ENCODE peak calls at places on chromosomes 5 and 9, in ten cellular contexts. S is Caco-2, A is GM12878, J is heart left ventricle, R is upper lobe of right lung, T is Calu3, E is GM23338, N is OCI-LY7, C is neural progenitor cell, L is IMR-90. W is an unnamed sample.

GRCh38 chr9:757246-757881 is 84.1 kb upstream of the DMRT1 start:
- DNase-seq in L (peak), J (no peak), E (peak), S (peak), T (peak), R (no peak), N (peak), C (peak), A (no peak), W (no peak)

GRCh38 chr9:77166193-77166592 is 11.1 kb upstream of the VPS13A start:
- DNase-seq in C (no peak), T (no peak), J (no peak), A (no peak), R (no peak), E (peak), N (no peak), S (no peak), L (no peak), W (no peak)

GRCh38 chr5:155564541-155564940 is 551.0 kb downstream of the KIF4B start:
- DNase-seq in N (no peak), J (no peak), T (no peak), E (no peak), R (no peak), A (no peak), S (no peak), C (no peak), L (no peak), W (no peak)

GRCh38 chr5:9977070-9977469 is 272.6 kb downstream of the ATPSCKMT start:
- DNase-seq in T (no peak), N (no peak), L (no peak), S (no peak), E (peak), R (no peak), C (no peak), A (no peak), J (no peak), W (no peak)

GRCh38 chr9:112166176-112167140 is 8.6 kb downstream of the SUSD1 start:
- DNase-seq in R (no peak), L (peak), S (peak), T (peak), A (no peak), N (no peak), E (peak), J (peak), C (peak), W (no peak)

GRCh38 chr5:91955610-91956009 is 572.5 kb upstream of the ARRDC3 start:
- DNase-seq in R (no peak), N (no peak), T (peak), C (no peak), S (no peak), J (peak), L (no peak), A (no peak), E (no peak), W (no peak)

GRCh38 chr9:37626708-37627293 is 24.0 kb upstream of the FRMPD1 start:
- DNase-seq in N (no peak), A (no peak), E (no peak), R (no peak), J (no peak), C (no peak), T (no peak), S (no peak), L (no peak), W (no peak)

GRCh38 chr5:101782352-101783087 is 513.6 kb downstream of the SLCO4C1 start:
- DNase-seq in E (no peak), T (no peak), N (no peak), L (no peak), R (no peak), A (no peak), J (no peak), S (no peak), C (peak), W (no peak)

GRCh38 chr5:170468633-170469032 is 35.2 kb upstream of the KCNIP1 start:
- DNase-seq in A (no peak), N (no peak), J (no peak), T (no peak), R (no peak), C (no peak), L (no peak), E (no peak), S (no peak), W (no peak)

GRCh38 chr5:9480499-9480898 is 65.4 kb downstream of the SEMA5A start:
- DNase-seq in S (no peak), C (no peak), L (no peak), R (no peak), N (no peak), A (no peak), T (no peak), J (no peak), E (no peak), W (no peak)

GRCh38 chr5:133696006-133696584 is 83.8 kb upstream of the FSTL4 start:
- DNase-seq in E (no peak), A (no peak), T (no peak), N (no peak), R (no peak), S (no peak), J (no peak), L (no peak), C (no peak), W (no peak)

GRCh38 chr5:143921525-143922311 is 109.8 kb downstream of the HMHB1 start:
- DNase-seq in J (no peak), A (no peak), N (no peak), T (no peak), R (no peak), C (no peak), L (peak), S (no peak), E (no peak), W (no peak)

GRCh38 chr5:139669681-139670368 is 21.7 kb downstream of the CXXC5 start:
- DNase-seq in L (no peak), C (no peak), A (no peak), S (no peak), E (no peak), T (no peak), J (peak), R (no peak), N (peak), W (no peak)

GRCh38 chr5:81805086-81805485 is 54.2 kb upstream of the SSBP2 start:
- DNase-seq in E (no peak), C (no peak), N (no peak), T (no peak), R (no peak), S (no peak), L (no peak), J (no peak), A (no peak), W (no peak)

GRCh38 chr9:36163840-36164175 is 5.4 kb upstream of the CCIN start:
- DNase-seq in T (no peak), J (no peak), N (no peak), R (no peak), C (no peak), E (no peak), S (no peak), L (peak), A (no peak), W (peak)

GRCh38 chr5:58201922-58202648 is 257.8 kb downstream of the PLK2 start:
- DNase-seq in E (no peak), J (no peak), C (no peak), S (no peak), L (no peak), R (no peak), T (no peak), N (no peak), A (no peak), W (no peak)

GRCh38 chr5:170357853-170358497 is 31.2 kb downstream of the KCNMB1 start:
- DNase-seq in N (peak), E (no peak), C (no peak), J (peak), S (no peak), R (peak), T (no peak), A (no peak), L (no peak), W (no peak)

GRCh38 chr9:104322581-104322980 is 181.5 kb upstream of the OR13F1 start:
- DNase-seq in L (no peak), J (no peak), C (no peak), E (no peak), S (no peak), T (no peak), R (no peak), A (no peak), N (no peak), W (no peak)

GRCh38 chr9:98915599-98915998 is 28.1 kb upstream of the COL15A1 start:
- DNase-seq in T (no peak), N (no peak), E (no peak), S (no peak), J (no peak), C (no peak), A (no peak), R (no peak), L (no peak), W (no peak)

GRCh38 chr5:90473321-90474234 is 993 bp downstream of the MBLAC2 start:
- DNase-seq in L (peak), A (no peak), S (peak), J (peak), R (peak), C (peak), T (peak), N (peak), E (peak), W (peak)

GRCh38 chr5:82924990-82925385 is 152.2 kb downstream of the TMEM167A start:
- DNase-seq in J (no peak), S (no peak), C (no peak), A (no peak), L (no peak), E (no peak), R (no peak), N (no peak), T (no peak), W (no peak)

GRCh38 chr5:97425511-97425910 is 242.5 kb upstream of the RIOK2 start:
- DNase-seq in S (no peak), C (peak), N (no peak), T (no peak), E (peak), L (peak), J (no peak), A (no peak), R (no peak), W (no peak)

GRCh38 chr9:105341784-105342183 is 97.3 kb downstream of the SLC44A1 start:
- DNase-seq in A (no peak), J (no peak), S (no peak), C (no peak), T (no peak), L (peak), E (no peak), R (no peak), N (no peak), W (no peak)

GRCh38 chr9:85212887-85213286 is 528.9 kb downstream of the AGTPBP1 start:
- DNase-seq in L (no peak), S (no peak), J (no peak), R (no peak), T (peak), A (no peak), C (no peak), N (no peak), E (no peak), W (no peak)

GRCh38 chr9:122020398-122020797 is 72.7 kb downstream of the TTLL11 start:
- DNase-seq in L (peak), R (no peak), S (no peak), J (no peak), T (no peak), N (no peak), E (no peak), C (no peak), A (no peak), W (no peak)

GRCh38 chr9:20404192-20404813 is 218.0 kb downstream of the MLLT3 start:
- DNase-seq in C (no peak), R (no peak), L (no peak), T (no peak), S (no peak), A (no peak), N (no peak), E (no peak), J (no peak), W (no peak)

GRCh38 chr9:11088826-11089374 is 476.1 kb upstream of the PTPRD start:
- DNase-seq in L (no peak), E (no peak), R (no peak), T (no peak), S (no peak), N (no peak), J (no peak), A (no peak), C (no peak), W (no peak)

GRCh38 chr5:8750100-8750499 is 795.8 kb downstream of the SEMA5A start:
- DNase-seq in E (no peak), A (no peak), R (no peak), T (no peak), L (peak), S (no peak), C (no peak), J (no peak), N (no peak), W (no peak)

GRCh38 chr9:12818431-12819000 is 43.7 kb downstream of the LURAP1L start:
- DNase-seq in E (peak), L (peak), S (no peak), R (no peak), A (no peak), T (peak), J (no peak), C (no peak), N (no peak), W (no peak)

GRCh38 chr9:88236531-88237453 is 98.5 kb upstream of the SPATA31C2 start:
- DNase-seq in L (peak), A (no peak), J (peak), T (no peak), E (no peak), S (no peak), C (no peak), R (no peak), N (no peak), W (no peak)

GRCh38 chr5:43016217-43016779 is 23.8 kb downstream of the ANXA2R start:
- DNase-seq in C (no peak), L (no peak), N (no peak), E (no peak), A (no peak), R (no peak), T (no peak), J (no peak), S (no peak), W (no peak)

GRCh38 chr9:69671291-69671903 is 774 bp downstream of the APBA1 start:
- DNase-seq in A (no peak), C (no peak), S (no peak), N (no peak), T (no peak), J (no peak), R (no peak), E (no peak), L (no peak), W (no peak)

GRCh38 chr9:69674741-69675438 is 2.7 kb upstream of the APBA1 start:
- DNase-seq in R (no peak), C (no peak), N (no peak), T (no peak), S (no peak), L (peak), J (no peak), A (no peak), E (no peak), W (no peak)

GRCh38 chr9:69671904-69672827 is at the start of gene APBA1:
- DNase-seq in J (peak), E (peak), S (no peak), C (peak), A (no peak), N (no peak), R (peak), T (peak), L (peak), W (no peak)

GRCh38 chr9:69674112-69674511 is 1.9 kb upstream of the APBA1 start:
- DNase-seq in A (no peak), L (no peak), R (no peak), J (no peak), S (no peak), E (peak), T (no peak), C (peak), N (no peak), W (no peak)

GRCh38 chr9:69672828-69673640 is 863 bp upstream of the APBA1 start:
- DNase-seq in J (peak), L (peak), T (peak), A (peak), E (peak), C (peak), N (peak), R (peak), S (peak), W (peak)
- TF ChIP-seq CTCF in J (peak), L (peak), T (peak), A (peak), E (peak), C (peak), N (peak), R (peak), S (peak), W (peak)

GRCh38 chr5:110050640-110051345 is 361.1 kb downstream of the MAN2A1 start:
- DNase-seq in L (no peak), N (no peak), R (no peak), T (no peak), J (no peak), E (no peak), A (no peak), S (no peak), C (no peak), W (no peak)

GRCh38 chr5:110043025-110043424 is 353.3 kb downstream of the MAN2A1 start:
- DNase-seq in C (no peak), R (no peak), J (no peak), N (no peak), S (no peak), E (no peak), A (no peak), T (no peak), L (no peak), W (no peak)

GRCh38 chr5:110048508-110048907 is 358.8 kb downstream of the MAN2A1 start:
- DNase-seq in A (no peak), J (no peak), L (no peak), S (no peak), R (no peak), T (no peak), N (no peak), C (no peak), E (peak), W (no peak)

GRCh38 chr5:110040178-110040577 is 350.5 kb downstream of the MAN2A1 start:
- DNase-seq in T (no peak), C (no peak), S (no peak), R (no peak), A (no peak), N (no peak), J (no peak), L (no peak), E (peak), W (no peak)

DNA sequence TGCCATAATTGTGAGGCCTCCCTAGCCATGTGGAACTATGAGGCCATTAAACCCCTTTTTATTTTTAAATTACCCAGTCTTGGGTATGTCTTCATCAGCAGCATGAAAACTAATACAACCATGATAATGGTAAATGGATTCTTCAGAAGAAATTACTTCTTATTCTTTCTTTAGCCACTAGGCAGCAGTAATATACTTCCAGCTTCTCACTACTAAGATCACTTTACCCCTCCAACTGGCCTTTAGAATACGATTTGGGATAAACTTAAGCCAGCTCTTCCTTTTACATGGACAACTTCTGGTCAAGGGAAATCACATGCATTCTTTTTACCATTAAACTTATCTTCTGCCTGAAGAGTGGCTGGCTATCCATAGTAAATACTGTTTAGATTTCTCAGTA is 355.4 kb downstream of the MAN2A1 start:
- DNase-seq in N (peak), A (no peak), T (no peak), R (no peak), J (no peak), E (peak), L (no peak), C (no peak), S (no peak), W (no peak)
- TF ChIP-seq CTCF in N (peak), A (no peak), T (no peak), R (peak), J (no peak), E (peak), L (no peak), C (peak), S (no peak), W (peak)

GRCh38 chr5:137084016-137084415 is 415.1 kb downstream of the SPOCK1 start:
- DNase-seq in A (no peak), E (no peak), L (no peak), C (no peak), N (no peak), R (no peak), J (no peak), T (no peak), S (no peak), W (no peak)

GRCh38 chr5:137088175-137088574 is 411.0 kb downstream of the SPOCK1 start:
- DNase-seq in J (no peak), N (no peak), L (no peak), T (no peak), S (no peak), R (no peak), A (no peak), C (no peak), E (no peak), W (no peak)

GRCh38 chr5:137090151-137090550 is 409.0 kb downstream of the SPOCK1 start:
- DNase-seq in R (no peak), T (no peak), A (no peak), J (no peak), E (no peak), L (no peak), S (no peak), C (no peak), N (no peak), W (no peak)

GRCh38 chr5:137085206-137085605 is 413.9 kb downstream of the SPOCK1 start:
- DNase-seq in C (no peak), J (no peak), A (no peak), L (no peak), N (no peak), S (no peak), T (no peak), R (no peak), E (no peak), W (no peak)

GRCh38 chr5:137086289-137086838 is 412.8 kb downstream of the SPOCK1 start:
- DNase-seq in E (peak), A (no peak), N (no peak), R (no peak), S (no peak), L (no peak), C (peak), J (no peak), T (no peak), W (no peak)
- TF ChIP-seq CTCF in E (peak), A (no peak), N (peak), R (no peak), S (no peak), L (no peak), C (peak), J (no peak), T (no peak), W (no peak)

GRCh38 chr5:23740029-23740428 is 232.6 kb downstream of the PRDM9 start:
- DNase-seq in R (no peak), E (no peak), S (no peak), A (no peak), L (no peak), J (no peak), N (no peak), C (no peak), T (no peak), W (no peak)

DNA sequence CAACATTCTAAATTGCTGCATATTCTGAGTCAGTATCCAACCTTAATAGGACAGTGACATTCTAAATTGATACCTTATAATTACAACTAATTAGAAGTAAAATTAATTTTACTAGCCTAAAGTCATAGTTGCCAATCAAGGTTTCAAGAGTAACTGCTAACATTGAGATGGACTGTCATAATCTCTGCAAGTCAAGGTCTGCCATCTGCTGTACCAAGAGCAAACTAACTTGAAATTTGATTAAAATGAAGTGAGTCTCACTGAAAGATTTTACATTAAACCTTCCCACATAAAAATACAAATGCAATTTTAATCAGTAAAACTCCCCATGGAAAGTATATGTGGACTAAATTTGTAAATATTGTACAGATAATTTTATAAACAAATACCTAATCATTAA is 235.3 kb downstream of the PRDM9 start:
- DNase-seq in S (no peak), L (no peak), R (no peak), T (no peak), A (no peak), E (no peak), N (no peak), J (no peak), C (no peak), W (no peak)
- TF ChIP-seq CTCF in S (no peak), L (no peak), R (no peak), T (no peak), A (no peak), E (peak), N (no peak), J (no peak), C (peak), W (peak)

DNA sequence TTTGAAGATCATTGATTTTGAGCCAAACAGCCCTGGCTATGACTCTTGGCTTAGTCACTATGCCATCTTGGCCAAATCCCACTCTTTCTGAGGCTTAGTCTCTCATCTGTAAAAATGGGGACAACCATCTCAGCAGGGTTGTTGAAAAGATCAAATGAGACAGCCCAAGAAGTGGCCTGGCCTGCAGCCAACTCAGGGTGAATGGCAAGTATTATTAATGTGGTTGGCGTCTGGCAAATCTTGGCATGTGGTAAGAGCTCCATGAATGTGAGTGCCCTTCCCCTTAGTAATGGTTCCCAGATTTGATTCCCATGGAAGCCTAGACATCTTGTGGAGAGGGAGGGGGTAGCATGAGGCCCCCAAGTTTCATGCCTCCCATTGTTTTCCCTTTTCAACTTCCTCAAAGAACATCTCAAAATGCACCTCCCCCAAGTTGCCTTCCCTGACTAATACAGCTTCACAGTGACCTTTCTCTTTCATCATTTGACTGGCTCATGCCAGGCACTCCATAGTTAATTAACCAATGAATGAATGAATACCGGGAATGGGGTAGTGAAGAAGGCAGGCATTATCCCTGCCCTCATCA is 11.8 kb upstream of the TGFBI start:
- DNase-seq in C (no peak), S (no peak), T (peak), R (no peak), E (no peak), L (peak), N (no peak), A (no peak), J (no peak), W (no peak)
- TF ChIP-seq CTCF in C (no peak), S (no peak), T (peak), R (no peak), E (no peak), L (no peak), N (no peak), A (no peak), J (no peak), W (no peak)

W was measured in chondrocyte.